ENCODE peak calls at places on chromosome 2, in five cellular contexts. Y, W, E, T and G are unnamed samples.

GRCh38 chr2:128716371-128716770 is 397.7 kb upstream of the HS6ST1 start:
- DNase-seq in Y (no peak), T (no peak), W (no peak), E (no peak), G (no peak)

GRCh38 chr2:196251132-196251531 is 79.8 kb upstream of the STK17B start:
- DNase-seq in E (no peak), T (no peak), Y (no peak), W (no peak), G (no peak)

GRCh38 chr2:60530228-60530627 is 23.2 kb downstream of the BCL11A start:
- DNase-seq in T (no peak), W (no peak), Y (no peak), E (no peak), G (no peak)

GRCh38 chr2:179354739-179355537 is 90.3 kb upstream of the SESTD1 start:
- DNase-seq in E (no peak), T (no peak), Y (no peak), W (no peak), G (no peak)

GRCh38 chr2:156553714-156554442 is 117.7 kb downstream of the GPD2 start:
- DNase-seq in Y (no peak), W (no peak), T (no peak), E (no peak), G (no peak)

GRCh38 chr2:63057249-63058148 is 6.9 kb downstream of the OTX1 start:
- DNase-seq in W (no peak), E (peak), T (no peak), Y (no peak), G (no peak)

GRCh38 chr2:149428783-149429182 is 98.4 kb downstream of the LYPD6 start:
- DNase-seq in Y (no peak), T (no peak), W (no peak), E (no peak), G (no peak)

GRCh38 chr2:207750315-207750714 is 19.4 kb downstream of the FZD5 start:
- DNase-seq in W (no peak), Y (no peak), T (no peak), E (no peak), G (no peak)

GRCh38 chr2:50773533-50773932 is 258.4 kb downstream of the NRXN1 start:
- DNase-seq in W (no peak), E (no peak), Y (no peak), T (no peak), G (no peak)

GRCh38 chr2:146246734-146247523 is 1597.9 kb upstream of the ACVR2A start:
- DNase-seq in T (no peak), E (no peak), W (no peak), Y (no peak), G (no peak)

GRCh38 chr2:164954186-164954585 is 1.1 kb downstream of the SLC38A11 start:
- DNase-seq in T (no peak), Y (no peak), E (no peak), W (no peak), G (no peak)

GRCh38 chr2:118094503-118094902 is 6.2 kb downstream of the INSIG2 start:
- DNase-seq in E (no peak), T (no peak), Y (no peak), W (no peak), G (no peak)

GRCh38 chr2:17593445-17593840 is 52.9 kb downstream of the VSNL1 start:
- DNase-seq in T (no peak), Y (no peak), W (no peak), E (no peak), G (no peak)

GRCh38 chr2:48530033-48530804 is at the start of gene STON1:
- DNase-seq in E (peak), Y (peak), T (no peak), W (no peak), G (peak)

GRCh38 chr2:217105733-217106649 is 246.1 kb upstream of the TNP1 start:
- DNase-seq in W (no peak), Y (peak), E (no peak), T (no peak), G (no peak)

GRCh38 chr2:16320716-16321115 is 344.9 kb downstream of the CYRIA start:
- DNase-seq in Y (no peak), E (no peak), W (no peak), T (no peak), G (no peak)

GRCh38 chr2:70010222-70011111 is 49.0 kb upstream of the ASPRV1 start:
- DNase-seq in E (no peak), W (no peak), T (no peak), Y (peak), G (no peak)